ENCODE peak calls at places on chromosomes 2 and 18, in six cellular contexts. L is bronchial epithelial cell, Z is foreskin fibroblast, K is uterus, G is nephron progenitor cell, J is HCT116. D is an unnamed sample.

GRCh38 chr2:47226124-47227040 is 71.3 kb upstream of the STPG4 start:
- DNase-seq in L (no peak), K (no peak), J (no peak), G (no peak), Z (no peak), D (no peak)

GRCh38 chr2:119739580-119740255 is 20.0 kb upstream of the PTPN4 start:
- DNase-seq in K (no peak), G (no peak), Z (no peak), J (no peak), L (no peak), D (no peak)

GRCh38 chr18:7663305-7664023 is 96.3 kb downstream of the PTPRM start:
- DNase-seq in Z (no peak), J (no peak), K (no peak), L (no peak), G (no peak), D (no peak)

GRCh38 chr18:47595816-47596501 is 334.5 kb downstream of the SMAD2 start:
- DNase-seq in K (no peak), Z (no peak), G (no peak), L (peak), J (peak), D (no peak)

GRCh38 chr2:60366178-60366577 is 187.3 kb downstream of the BCL11A start:
- DNase-seq in G (no peak), Z (no peak), L (no peak), K (no peak), J (no peak), D (no peak)

GRCh38 chr2:156800065-156800556 is 363.9 kb downstream of the GPD2 start:
- DNase-seq in L (no peak), J (no peak), K (no peak), G (no peak), Z (no peak), D (no peak)

GRCh38 chr18:61651880-61652268 is 240.9 kb downstream of the RNF152 start:
- DNase-seq in K (no peak), G (no peak), J (no peak), Z (no peak), L (peak), D (no peak)

GRCh38 chr18:54386043-54386442 is 28.3 kb downstream of the C18orf54 start:
- DNase-seq in L (no peak), Z (peak), J (no peak), G (no peak), K (no peak), D (no peak)

GRCh38 chr2:26456701-26457224 is 21.2 kb downstream of the OTOF start:
- DNase-seq in J (no peak), K (no peak), Z (no peak), L (peak), G (no peak), D (no peak)

GRCh38 chr2:84022810-84023431 is 436.2 kb downstream of the SUCLG1 start:
- DNase-seq in K (no peak), G (peak), Z (peak), L (peak), J (peak), D (no peak)

GRCh38 chr2:176325732-176326131 is 56.5 kb downstream of the MTX2 start:
- DNase-seq in K (no peak), G (peak), J (no peak), L (no peak), Z (no peak), D (no peak)

GRCh38 chr2:113876503-113877387 is 13.1 kb upstream of the ACTR3 start:
- DNase-seq in Z (no peak), G (no peak), K (no peak), J (peak), L (peak), D (peak)

GRCh38 chr2:43406643-43407042 is 180.2 kb upstream of the ZFP36L2 start:
- DNase-seq in J (no peak), Z (no peak), K (no peak), G (no peak), L (no peak), D (no peak)

GRCh38 chr2:88568179-88568578 is 59.1 kb downstream of the EIF2AK3 start:
- DNase-seq in Z (no peak), K (no peak), J (no peak), G (no peak), L (no peak), D (no peak)

GRCh38 chr2:109611467-109612095 is 2.2 kb downstream of the SEPTIN10 start:
- DNase-seq in Z (peak), J (no peak), G (no peak), K (no peak), L (peak), D (no peak)

GRCh38 chr2:39584283-39584972 is 81.3 kb upstream of the TMEM178A start:
- DNase-seq in L (peak), G (no peak), K (no peak), J (no peak), Z (peak), D (no peak)

GRCh38 chr2:525611-526010 is 151.6 kb downstream of the TMEM18 start:
- DNase-seq in G (no peak), Z (no peak), L (no peak), J (no peak), K (no peak), D (no peak)

GRCh38 chr2:526918-527317 is 150.3 kb downstream of the TMEM18 start:
- DNase-seq in Z (no peak), K (no peak), G (no peak), L (no peak), J (no peak), D (no peak)

GRCh38 chr2:529852-530251 is 147.4 kb downstream of the TMEM18 start:
- DNase-seq in Z (no peak), K (no peak), L (no peak), G (no peak), J (no peak), D (no peak)

GRCh38 chr2:527581-527980 is 149.6 kb downstream of the TMEM18 start:
- DNase-seq in K (no peak), Z (no peak), J (no peak), G (peak), L (no peak), D (no peak)

GRCh38 chr2:529425-529824 is 147.8 kb downstream of the TMEM18 start:
- DNase-seq in Z (peak), G (no peak), J (peak), K (no peak), L (peak), D (no peak)
- TF ChIP-seq CTCF in Z (peak), G (peak), J (peak), K (peak), L (peak), D (no peak)

GRCh38 chr2:69224495-69224803 is 162.6 kb downstream of the GFPT1 start:
- DNase-seq in Z (no peak), L (no peak), J (no peak), G (no peak), K (no peak), D (no peak)

GRCh38 chr2:69223759-69224494 is 163.1 kb downstream of the GFPT1 start:
- DNase-seq in L (no peak), Z (no peak), K (no peak), G (no peak), J (no peak), D (no peak)

GRCh38 chr2:69226886-69227285 is 160.1 kb downstream of the GFPT1 start:
- DNase-seq in J (no peak), G (no peak), K (no peak), Z (no peak), L (no peak), D (no peak)

GRCh38 chr2:69227717-69228116 is 159.3 kb downstream of the GFPT1 start:
- DNase-seq in K (no peak), L (peak), Z (no peak), J (peak), G (no peak), D (no peak)

GRCh38 chr2:69225933-69226332 is 161.1 kb downstream of the GFPT1 start:
- DNase-seq in K (no peak), G (no peak), L (no peak), Z (peak), J (no peak), D (no peak)
- TF ChIP-seq CTCF in K (no peak), G (no peak), L (no peak), Z (no peak), J (no peak), D (no peak)

DNA sequence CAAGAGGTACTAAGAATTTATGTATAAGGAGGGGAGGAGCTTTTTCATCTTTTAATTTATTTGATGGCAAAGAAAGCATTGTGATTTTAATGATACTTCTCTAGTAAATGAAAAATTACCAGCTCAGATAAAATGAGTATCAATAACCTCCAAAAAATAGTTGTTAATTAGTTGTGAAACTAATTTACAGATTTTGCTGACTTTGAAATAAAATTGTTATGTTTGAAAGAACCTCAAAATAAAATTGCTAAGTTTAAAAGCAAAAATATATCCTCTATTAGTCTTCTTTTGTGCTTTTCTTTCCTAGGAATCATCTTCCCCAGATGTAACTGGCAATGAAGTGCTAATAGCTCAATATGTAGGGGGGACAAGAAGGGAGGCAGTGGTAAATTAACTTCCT is 36.5 kb downstream of the ZC3H6 start:
- DNase-seq in K (no peak), L (no peak), J (no peak), G (no peak), Z (no peak), D (no peak)
- TF ChIP-seq CTCF in K (no peak), L (no peak), J (no peak), G (no peak), Z (no peak), D (no peak)

DNA sequence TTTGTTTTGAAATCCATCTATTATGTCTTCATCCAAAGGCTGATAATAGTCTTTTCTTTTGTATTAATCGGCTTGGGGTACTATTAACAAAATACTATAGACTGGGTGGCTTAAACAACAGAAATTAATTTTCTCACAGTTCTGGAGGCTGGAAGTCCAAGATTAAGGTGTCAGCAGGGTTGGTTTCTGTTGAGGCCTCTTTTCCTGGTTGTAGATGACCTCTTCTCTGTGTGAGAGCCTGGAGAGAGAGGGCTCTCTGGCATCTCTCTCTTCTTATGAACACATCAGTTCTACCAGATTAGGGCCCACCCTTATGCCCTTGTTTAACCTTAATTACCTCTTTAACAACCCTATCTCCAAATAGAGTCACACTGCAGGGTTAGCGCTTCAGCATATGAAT is 14.2 kb upstream of the KCTD1 start:
- DNase-seq in K (no peak), Z (no peak), L (no peak), G (no peak), J (no peak), D (no peak)
- TF ChIP-seq CTCF in K (no peak), Z (no peak), L (no peak), G (no peak), J (no peak), D (no peak)

GRCh38 chr18:32440478-32440877 is 30.2 kb downstream of the GAREM1 start:
- DNase-seq in J (no peak), K (no peak), Z (no peak), G (no peak), L (no peak), D (no peak)

GRCh38 chr18:32441536-32441935 is 29.1 kb downstream of the GAREM1 start:
- DNase-seq in G (no peak), Z (no peak), J (no peak), K (no peak), L (peak), D (no peak)

GRCh38 chr18:32438173-32438572 is 32.5 kb downstream of the GAREM1 start:
- DNase-seq in Z (no peak), K (no peak), J (no peak), G (peak), L (no peak), D (no peak)

GRCh38 chr18:32439241-32439640 is 31.4 kb downstream of the GAREM1 start:
- DNase-seq in K (no peak), L (no peak), G (no peak), Z (no peak), J (no peak), D (no peak)

GRCh38 chr18:32439802-32440201 is 30.9 kb downstream of the GAREM1 start:
- DNase-seq in K (no peak), G (no peak), Z (no peak), L (peak), J (peak), D (no peak)
- TF ChIP-seq CTCF in K (no peak), G (no peak), Z (no peak), L (peak), J (peak), D (no peak)

GRCh38 chr2:20444993-20445910 is 1.6 kb upstream of the RHOB start:
- DNase-seq in Z (no peak), K (peak), L (no peak), J (no peak), G (no peak), D (no peak)

GRCh38 chr2:20447437-20448245 is 767 bp downstream of the RHOB start:
- DNase-seq in G (peak), K (peak), J (no peak), Z (peak), L (no peak), D (peak)

GRCh38 chr2:20444113-20444992 is 2.5 kb upstream of the RHOB start:
- DNase-seq in L (no peak), G (no peak), K (peak), Z (peak), J (no peak), D (no peak)

GRCh38 chr2:20446917-20447436 is at the start of gene RHOB:
- DNase-seq in Z (peak), L (peak), J (peak), K (peak), G (peak), D (peak)

GRCh38 chr2:20446280-20446916 is 476 bp upstream of the RHOB start:
- DNase-seq in Z (no peak), J (no peak), L (no peak), K (peak), G (no peak), D (no peak)
- TF ChIP-seq CTCF in Z (no peak), J (no peak), L (no peak), K (no peak), G (no peak), D (no peak)